ENCODE peak calls at places on chromosomes 16 and 17, in six cellular contexts. Q, G, U, Y, K and O are unnamed samples.

GRCh38 chr16:20940864-20941634 is 40.5 kb downstream of the LYRM1 start:
- DNase-seq in K (no peak), Y (no peak), G (no peak), U (no peak), Q (no peak), O (no peak)

GRCh38 chr17:2279707-2280106 is 23.9 kb downstream of the SMG6 start:
- DNase-seq in K (no peak), Y (no peak), Q (no peak), U (no peak), G (no peak), O (no peak)

GRCh38 chr17:46962374-46962790 is 16.7 kb downstream of the RPRML start:
- DNase-seq in Y (peak; percentile 83), U (no peak), K (peak; percentile 73), G (no peak), Q (peak; percentile 43), O (no peak)

GRCh38 chr16:72285728-72286127 is 113.8 kb upstream of the PMFBP1 start:
- DNase-seq in K (peak; percentile 54), G (no peak), U (no peak), Y (no peak), Q (no peak), O (no peak)

GRCh38 chr17:12898110-12898509 is 108.8 kb downstream of the ARHGAP44 start:
- DNase-seq in G (no peak), Y (no peak), K (no peak), Q (no peak), U (no peak), O (no peak)

GRCh38 chr17:74527756-74528155 is 3.5 kb downstream of the CD300LB start:
- DNase-seq in U (peak; percentile 16), Y (no peak), K (no peak), Q (no peak), G (no peak), O (no peak)

GRCh38 chr16:85255777-85256176 is 143.5 kb upstream of the CIBAR2 start:
- DNase-seq in G (no peak), Q (no peak), K (no peak), U (no peak), Y (no peak), O (no peak)

GRCh38 chr17:67506966-67507365 is 129.9 kb downstream of the PITPNC1 start:
- DNase-seq in G (no peak), U (no peak), Y (no peak), Q (no peak), K (no peak), O (no peak)

GRCh38 chr17:29085223-29085622 is 42.3 kb downstream of the PIPOX start:
- DNase-seq in K (no peak), G (no peak), U (no peak), Q (no peak), Y (no peak), O (no peak)

GRCh38 chr17:16243811-16244567 is 27.0 kb downstream of the PIGL start:
- DNase-seq in Q (no peak), K (no peak), G (no peak), Y (no peak), U (no peak), O (no peak)

GRCh38 chr17:55641559-55642160 is 81.0 kb downstream of the TMEM100 start:
- DNase-seq in K (peak; percentile 83), G (peak; percentile 57), U (peak; percentile 70), Y (peak; percentile 77), Q (peak; percentile 32), O (no peak)

GRCh38 chr17:51362818-51363598 is 102.7 kb downstream of the UTP18 start:
- DNase-seq in K (no peak), Q (no peak), Y (peak; percentile 26), G (peak; percentile 36), U (no peak), O (no peak)

GRCh38 chr16:18846416-18846815 is 45.1 kb upstream of the ARL6IP1 start:
- DNase-seq in Q (no peak), G (no peak), K (no peak), U (no peak), Y (no peak), O (no peak)

GRCh38 chr17:73646409-73647305 is 2.4 kb upstream of the SDK2 start:
- DNase-seq in Q (no peak), U (no peak), K (peak; percentile 18), Y (no peak), G (no peak), O (no peak)

GRCh38 chr17:63937319-63937718 is 5.2 kb upstream of the CD79B start:
- DNase-seq in U (no peak), K (no peak), Q (no peak), G (no peak), Y (no peak), O (no peak)

GRCh38 chr16:20313741-20314140 is 13.6 kb downstream of the GP2 start:
- DNase-seq in Y (no peak), G (no peak), Q (no peak), U (no peak), K (no peak), O (no peak)

GRCh38 chr17:17191346-17191792 is 14.8 kb downstream of the PLD6 start:
- DNase-seq in Y (peak; percentile 76), G (no peak), K (peak; percentile 50), Q (peak; percentile 42), U (peak; percentile 84), O (peak; percentile 41)

GRCh38 chr16:58499615-58500328 is at the start of gene NDRG4:
- DNase-seq in U (peak; percentile 77), Q (peak; percentile 73), G (peak; percentile 83), K (peak; percentile 80), Y (peak; percentile 91), O (no peak)

GRCh38 chr16:86619263-86619935 is 41.0 kb downstream of the FOXL1 start:
- DNase-seq in Y (no peak), K (no peak), G (no peak), U (no peak), Q (no peak), O (peak; percentile 33)

GRCh38 chr16:15874745-15875314 is 13.6 kb downstream of the CEP20 start:
- DNase-seq in U (peak; percentile 75), Y (peak; percentile 84), K (peak; percentile 87), Q (peak; percentile 49), G (peak; percentile 61), O (peak; percentile 71)

GRCh38 chr16:67857547-67858233 is 10.2 kb upstream of the CENPT start:
- DNase-seq in K (peak; percentile 77), U (peak; percentile 92), G (no peak), Y (peak; percentile 96), Q (peak; percentile 61), O (peak; percentile 78)

GRCh38 chr17:28493467-28493866 is 12.7 kb upstream of the FOXN1 start:
- DNase-seq in U (no peak), G (no peak), K (peak; percentile 82), Y (peak; percentile 51), Q (peak; percentile 2), O (no peak)

GRCh38 chr17:2262146-2262587 is 41.4 kb downstream of the SMG6 start:
- DNase-seq in Y (peak; percentile 88), K (peak; percentile 85), G (no peak), Q (no peak), U (peak; percentile 70), O (no peak)

GRCh38 chr16:52547834-52548215 is 882 bp upstream of the TOX3 start:
- DNase-seq in K (no peak), Q (no peak), Y (no peak), G (no peak), U (no peak), O (no peak)

GRCh38 chr16:53090591-53091507 is 36.1 kb downstream of the CHD9 start:
- DNase-seq in Q (peak; percentile 99), U (peak; percentile 98), G (no peak), K (peak; percentile 100), Y (peak; percentile 100), O (no peak)

GRCh38 chr17:7084058-7084457 is 4.0 kb upstream of the CLEC10A start:
- DNase-seq in G (no peak), K (peak; percentile 32), Y (peak; percentile 40), U (peak; percentile 40), Q (no peak), O (no peak)

GRCh38 chr17:7079581-7080444 is at the start of gene CLEC10A:
- DNase-seq in G (no peak), Y (no peak), Q (no peak), K (no peak), U (peak; percentile 61), O (no peak)

GRCh38 chr17:7081341-7082062 is 1.5 kb upstream of the CLEC10A start:
- DNase-seq in G (no peak), Y (no peak), K (no peak), U (peak; percentile 52), Q (no peak), O (no peak)

GRCh38 chr17:7080445-7081041 is 492 bp upstream of the CLEC10A start:
- DNase-seq in U (peak; percentile 61), Q (no peak), K (no peak), Y (no peak), G (no peak), O (no peak)

DNA sequence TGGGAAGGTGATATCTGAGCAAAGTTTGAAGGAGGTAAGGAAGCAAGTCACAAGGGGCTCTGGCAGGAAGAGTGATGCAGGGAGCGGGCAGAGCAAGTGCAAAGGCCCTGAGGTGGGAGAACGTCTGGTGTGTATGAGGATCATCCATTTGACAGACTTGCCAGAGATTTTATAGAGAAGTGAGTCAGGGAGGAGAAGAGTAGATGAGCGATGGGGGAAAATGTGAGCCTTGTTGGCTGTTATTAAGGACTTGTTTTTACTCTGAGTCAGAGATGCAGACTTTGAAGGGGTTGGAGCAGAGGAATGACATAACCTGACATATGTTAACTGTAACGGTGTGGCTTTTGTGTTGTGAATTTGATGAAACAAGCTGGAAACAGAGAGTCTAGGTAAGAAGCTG is 3.5 kb upstream of the CLEC10A start:
- DNase-seq in K (no peak), G (no peak), Q (no peak), Y (no peak), U (peak; percentile 33), O (no peak)
- H3K4me3 ChIP-seq in K (no peak overlapping the region), G (no peak overlapping the region), Q (no peak overlapping the region), Y (no peak overlapping the region), U (no peak overlapping the region), O (no peak overlapping the region)

DNA sequence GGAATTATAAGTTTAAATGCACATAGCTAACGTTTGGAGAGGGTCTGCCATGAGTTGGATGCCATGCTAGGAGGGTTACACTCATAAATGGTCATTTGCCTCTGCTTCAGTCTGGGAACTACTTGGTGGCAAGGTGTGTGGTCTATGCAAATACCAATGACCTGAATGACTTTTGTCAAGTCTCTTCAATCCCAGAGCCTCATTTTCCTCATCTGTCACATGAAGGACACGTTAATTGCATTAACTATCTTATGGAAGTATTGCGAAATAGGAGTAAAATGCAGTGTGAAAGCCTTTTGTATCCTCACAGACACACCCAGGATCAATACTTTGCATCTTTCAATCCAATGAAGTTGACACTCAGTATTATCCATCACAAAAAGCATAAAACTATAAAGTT is 62.8 kb downstream of the CDK5R1 start:
- DNase-seq in G (no peak), K (no peak), U (no peak), Y (no peak), Q (no peak), O (no peak)
- TF ChIP-seq CTCF in G (no peak), K (no peak), U (no peak), Y (no peak), Q (no peak), O (no peak)

DNA sequence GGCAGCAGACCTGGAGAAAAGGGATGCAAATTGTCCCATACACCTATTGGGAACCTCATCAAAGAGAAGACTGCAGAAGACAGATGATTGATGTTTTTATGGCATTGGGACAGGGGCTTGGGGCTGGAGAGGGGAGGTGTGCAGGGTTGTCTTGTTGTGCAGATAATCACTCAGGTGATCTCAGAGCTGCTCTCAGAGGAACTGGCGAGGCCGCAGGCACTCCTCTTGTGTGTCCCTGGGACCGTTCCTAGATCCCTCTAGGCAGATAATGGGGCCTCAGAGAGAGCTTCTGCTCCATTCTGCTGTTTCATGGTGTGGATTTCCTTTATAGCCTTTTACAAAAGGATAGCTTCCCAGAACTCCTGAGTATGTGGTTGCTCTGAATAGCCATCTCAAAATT is 1.6 kb downstream of the RNF213 start:
- DNase-seq in K (no peak), Q (no peak), Y (no peak), G (no peak), U (no peak), O (no peak)
- H3K4me3 ChIP-seq in K (peak overlapping the region; percentile 97), Q (peak overlapping the region; percentile 88), Y (peak overlapping the region; percentile 73), G (peak overlapping the region; percentile 90), U (peak overlapping the region; percentile 96), O (peak overlapping the region; percentile 70)

GRCh38 chr17:37092701-37093100 is 143.9 kb downstream of the AATF start:
- DNase-seq in Y (no peak), Q (no peak), G (no peak), K (no peak), U (no peak), O (no peak)
- TF ChIP-seq CTCF in Y (no peak), Q (no peak), G (no peak), K (no peak), U (no peak), O (no peak)